ENCODE peak calls at places on chromosomes 13 and 19, in five cellular contexts. B, W, R, I and T are unnamed samples.

GRCh38 chr19:29680447-29680846 is 15.2 kb downstream of the PLEKHF1 start:
- DNase-seq in R (peak; percentile 82), W (no peak), B (no peak), I (no peak), T (no peak)

GRCh38 chr19:44344255-44344654 is 12.2 kb downstream of the ZNF112 start:
- DNase-seq in B (no peak), I (no peak), R (no peak), W (no peak), T (no peak)

GRCh38 chr13:99870541-99870940 is 101.0 kb downstream of the ZIC5 start:
- DNase-seq in W (no peak), B (no peak), R (no peak), I (no peak), T (no peak)

GRCh38 chr19:571127-571974 is 1.0 kb upstream of the BSG start:
- DNase-seq in R (peak; percentile 87), I (peak; percentile 77), W (peak; percentile 76), B (no peak), T (no peak)

GRCh38 chr19:4097501-4097900 is 26.4 kb downstream of the MAP2K2 start:
- DNase-seq in I (no peak), W (no peak), R (no peak), B (no peak), T (no peak)

GRCh38 chr19:54186934-54187381 is 2.4 kb downstream of the MBOAT7 start:
- DNase-seq in I (no peak), B (no peak), W (no peak), R (no peak), T (no peak)

GRCh38 chr19:52638601-52639000 is 446 bp upstream of the ZNF83 start:
- DNase-seq in R (no peak), B (peak; percentile 53), W (no peak), I (peak; percentile 40), T (no peak)

GRCh38 chr13:43783820-43784219 is 3.0 kb downstream of the ENOX1 start:
- DNase-seq in B (peak; percentile 56), I (peak; percentile 66), R (no peak), W (peak; percentile 27), T (no peak)

GRCh38 chr13:50257646-50258045 is 242.4 kb downstream of the KCNRG start:
- DNase-seq in I (no peak), R (no peak), B (no peak), W (no peak), T (no peak)

GRCh38 chr19:51029718-51030117 is 3.3 kb upstream of the KLK11 start:
- DNase-seq in W (peak; percentile 39), R (no peak), I (peak; percentile 56), B (peak; percentile 39), T (no peak)

GRCh38 chr19:18278521-18279265 is 2.7 kb downstream of the JUND start:
- DNase-seq in B (no peak), I (peak; percentile 43), R (peak; percentile 37), W (peak; percentile 44), T (no peak)
- TF ChIP-seq REST in B (no peak), I (no peak), R (no peak), W (no peak), T (no peak)

GRCh38 chr13:23851106-23851505 is 38.1 kb downstream of the MIPEP start:
- DNase-seq in I (no peak), R (no peak), W (no peak), B (no peak), T (no peak)
- TF ChIP-seq REST in I (no peak), R (no peak), W (no peak), B (no peak), T (no peak)

GRCh38 chr13:20144141-20144850 is 16.6 kb downstream of the GJA3 start:
- DNase-seq in R (no peak), B (no peak), I (no peak), W (no peak), T (no peak)
- TF ChIP-seq REST in R (no peak), B (no peak), I (no peak), W (no peak), T (no peak)

GRCh38 chr19:15279326-15279904 is 47.2 kb upstream of the EPHX3 start:
- DNase-seq in B (no peak), I (no peak), R (no peak), W (no peak), T (no peak)

GRCh38 chr19:15280048-15280725 is 47.9 kb upstream of the EPHX3 start:
- DNase-seq in W (no peak), B (no peak), I (no peak), R (no peak), T (no peak)

GRCh38 chr19:15280915-15281683 is 48.9 kb upstream of the EPHX3 start:
- DNase-seq in B (peak; percentile 70), I (no peak), W (peak; percentile 30), R (peak; percentile 32), T (no peak)

GRCh38 chr19:15274477-15274876 is 42.2 kb upstream of the EPHX3 start:
- DNase-seq in W (no peak), I (no peak), B (no peak), R (no peak), T (no peak)

GRCh38 chr19:15276620-15277019 is 44.4 kb upstream of the EPHX3 start:
- DNase-seq in I (no peak), B (no peak), R (no peak), W (no peak), T (no peak)
- TF ChIP-seq REST in I (no peak), B (no peak), R (no peak), W (no peak), T (no peak)

GRCh38 chr19:37346091-37346490 is 24.8 kb upstream of the ZNF527 start:
- DNase-seq in I (no peak), R (no peak), B (no peak), W (no peak), T (no peak)
- TF ChIP-seq REST in I (no peak), R (no peak), B (no peak), W (no peak), T (no peak)

GRCh38 chr13:78659450-78660110 is 625 bp upstream of the OBI1 start:
- DNase-seq in W (no peak), R (no peak), I (no peak), B (peak; percentile 24), T (no peak)
- TF ChIP-seq REST in W (no peak), R (no peak), I (no peak), B (no peak), T (no peak)

DNA sequence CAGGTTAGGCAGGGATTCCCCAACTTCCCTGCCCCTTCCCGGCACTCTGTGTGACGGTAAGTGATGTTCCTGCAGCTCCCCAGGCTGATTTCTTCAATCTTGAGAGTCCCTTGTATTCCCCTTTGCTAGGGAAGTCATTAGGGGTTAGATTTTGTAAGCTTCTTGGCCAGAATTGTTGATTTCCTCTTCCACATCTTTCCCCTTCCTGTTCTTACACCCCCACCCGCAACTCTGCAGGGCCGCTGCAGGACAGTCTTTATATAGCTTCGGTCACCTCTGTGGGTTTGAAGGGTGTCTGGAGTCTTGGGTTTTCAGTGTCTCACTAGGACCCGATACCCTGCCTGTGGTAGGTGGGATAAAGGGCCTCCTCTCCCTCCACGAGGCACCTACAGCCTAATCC is 10.6 kb upstream of the ADGRE1 start:
- DNase-seq in W (no peak), R (peak; percentile 71), I (no peak), B (no peak), T (no peak)
- TF ChIP-seq REST in W (no peak), R (no peak), I (no peak), B (no peak), T (no peak)

GRCh38 chr19:2867025-2867991 is at the start of gene ZNF556:
- DNase-seq in B (peak; percentile 99), R (no peak), W (peak; percentile 19), I (peak; percentile 7), T (no peak)
- TF ChIP-seq REST in B (no peak), R (no peak), W (no peak), I (no peak), T (no peak)

GRCh38 chr19:31231181-31231580 is 118.1 kb downstream of the TSHZ3 start:
- DNase-seq in R (no peak), B (no peak), I (no peak), W (no peak), T (no peak)

GRCh38 chr19:31233288-31233687 is 115.9 kb downstream of the TSHZ3 start:
- DNase-seq in B (no peak), W (no peak), I (no peak), R (no peak), T (no peak)

GRCh38 chr19:31235806-31236205 is 113.4 kb downstream of the TSHZ3 start:
- DNase-seq in W (no peak), R (no peak), B (no peak), I (no peak), T (no peak)

GRCh38 chr19:31232871-31233270 is 116.4 kb downstream of the TSHZ3 start:
- DNase-seq in W (no peak), I (no peak), B (no peak), R (no peak), T (no peak)

GRCh38 chr19:31232220-31232619 is 117.0 kb downstream of the TSHZ3 start:
- DNase-seq in R (no peak), B (no peak), W (no peak), I (peak; percentile 48), T (no peak)
- TF ChIP-seq REST in R (no peak), B (no peak), W (no peak), I (no peak), T (no peak)